ENCODE peak calls at places on chromosomes 2 and 18, in four cellular contexts. X is tibial artery, Z is stomach, J is sigmoid colon. S is an unnamed sample.

GRCh38 chr2:62150597-62151305 is 45.2 kb upstream of the B3GNT2 start:
- DNase-seq in X (no peak), Z (no peak), J (no peak), S (no peak)

GRCh38 chr2:151616760-151617339 is 117.4 kb downstream of the NEB start:
- DNase-seq in X (no peak), Z (no peak), J (no peak), S (no peak)

GRCh38 chr2:157415632-157416101 is 28.2 kb downstream of the CYTIP start:
- DNase-seq in X (peak; percentile 32), Z (no peak), J (no peak), S (no peak)

GRCh38 chr2:235670974-235671787 is 177.3 kb downstream of the AGAP1 start:
- DNase-seq in X (no peak), Z (no peak), J (peak; percentile 68), S (no peak)

GRCh38 chr18:22466608-22467390 is 49.1 kb upstream of the CTAGE1 start:
- DNase-seq in X (peak; percentile 47), Z (no peak), J (no peak), S (peak; percentile 53)

GRCh38 chr2:142218471-142218870 is 87.7 kb upstream of the LRP1B start:
- DNase-seq in X (no peak), Z (no peak), J (no peak), S (no peak)

GRCh38 chr2:15563227-15564100 is 2.3 kb upstream of the NBAS start:
- DNase-seq in X (no peak), Z (no peak), J (no peak), S (peak; percentile 37)

GRCh38 chr2:130873700-130874346 is 37.1 kb downstream of the ARHGEF4 start:
- DNase-seq in X (peak; percentile 71), Z (peak; percentile 72), J (peak; percentile 83), S (peak; percentile 53)

GRCh38 chr2:64606495-64607363 is 47.0 kb downstream of the SERTAD2 start:
- DNase-seq in X (peak; percentile 95), Z (peak; percentile 79), J (peak; percentile 96), S (peak; percentile 91)

GRCh38 chr2:70907130-70907756 is 28.5 kb upstream of the ATP6V1B1 start:
- DNase-seq in X (no peak), Z (peak; percentile 24), J (no peak), S (no peak)

GRCh38 chr2:167331636-167332232 is 443.5 kb downstream of the XIRP2 start:
- DNase-seq in X (no peak), Z (no peak), J (no peak), S (no peak)

GRCh38 chr2:176471949-176472348 is 202.7 kb downstream of the MTX2 start:
- DNase-seq in X (no peak), Z (no peak), J (no peak), S (no peak)

GRCh38 chr2:86556508-86556907 is 6.7 kb downstream of the CHMP3 start:
- DNase-seq in X (no peak), Z (no peak), J (no peak), S (peak; percentile 42)

GRCh38 chr2:186862869-186863709 is 14.1 kb upstream of the ZSWIM2 start:
- DNase-seq in X (no peak), Z (no peak), J (no peak), S (no peak)

GRCh38 chr2:190929919-190930318 is 49.3 kb downstream of the GLS start:
- DNase-seq in X (no peak), Z (no peak), J (no peak), S (no peak)

GRCh38 chr2:32947484-32948143 is 861 bp downstream of the LTBP1 start:
- DNase-seq in X (no peak), Z (peak; percentile 45), J (peak; percentile 70), S (peak; percentile 41)

GRCh38 chr18:57077786-57078552 is 68.9 kb upstream of the BOD1L2 start:
- DNase-seq in X (no peak), Z (no peak), J (no peak), S (no peak)

GRCh38 chr2:189545424-189545823 is 35.2 kb downstream of the SLC40A1 start:
- DNase-seq in X (no peak), Z (no peak), J (no peak), S (no peak)

DNA sequence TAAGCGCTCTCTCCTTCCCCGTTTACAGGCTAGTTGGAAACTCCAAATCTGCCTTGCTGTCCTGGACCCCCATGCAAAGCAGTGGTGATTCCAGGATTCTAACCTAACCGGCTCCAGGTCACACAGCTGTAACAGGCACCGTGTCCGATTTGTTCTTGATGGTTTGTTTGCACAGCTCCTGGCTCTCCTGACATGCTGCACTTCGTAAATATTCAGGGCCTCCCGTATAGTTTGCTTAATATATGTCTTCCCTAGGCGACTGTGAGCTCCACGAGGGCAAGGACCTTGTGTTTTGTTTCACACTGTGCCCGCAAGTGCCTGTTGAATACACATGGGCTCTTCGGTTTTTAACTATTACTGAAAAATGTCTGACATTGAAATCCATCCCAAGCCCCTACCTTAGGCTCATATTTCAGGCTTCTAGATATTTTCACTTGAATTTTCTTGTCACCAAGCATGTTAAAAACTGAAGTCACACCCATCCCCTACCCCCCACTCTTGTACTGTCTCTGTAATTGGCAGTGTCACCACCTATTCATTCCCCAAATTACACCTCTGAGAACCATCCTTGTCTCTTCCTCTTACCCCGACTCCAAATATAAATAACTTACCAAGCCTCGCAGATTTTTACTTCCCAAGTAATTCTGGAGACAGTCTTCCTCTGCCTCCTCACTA is 1.0 kb upstream of the PUM2 start:
- DNase-seq in X (no peak), Z (peak; percentile 60), J (no peak), S (no peak)
- H3K4me3 ChIP-seq in X (peak overlapping the region; percentile 94), Z (peak overlapping the region; percentile 87), J (peak overlapping the region; percentile 92), S (peak overlapping the region; percentile 96)

GRCh38 chr2:68837164-68837860 is 33.9 kb downstream of the BMP10 start:
- DNase-seq in X (peak; percentile 69), Z (peak; percentile 82), J (no peak), S (peak; percentile 92)
- H3K27me3 ChIP-seq in X (no peaks in the 10 kb centered on the region), Z (no peaks in the 10 kb centered on the region), J (no peaks in the 10 kb centered on the region), S (no peaks in the 10 kb centered on the region)

GRCh38 chr2:214801068-214801467 is 8.4 kb downstream of the BARD1 start:
- DNase-seq in X (no peak), Z (no peak), J (no peak), S (no peak)
- H3K36me3 ChIP-seq in X (no peaks in the 10 kb centered on the region), Z (no peaks in the 10 kb centered on the region), J (no peaks in the 10 kb centered on the region), S (no peaks in the 10 kb centered on the region)

GRCh38 chr2:150141241-150142001 is 346.0 kb downstream of the RND3 start:
- DNase-seq in X (no peak), Z (no peak), J (no peak), S (no peak)
- H3K4me3 ChIP-seq in X (no peak overlapping the region), Z (no peak overlapping the region), J (no peak overlapping the region), S (no peak overlapping the region)

S was measured in left lung.